ENCODE peak calls at places on chromosome 12, in four cellular contexts. D is lung, I is A673, S is neural progenitor cell. C is an unnamed sample. For H3K4me1 and H3K9me3, the result is how much of the 10 kb centered on the place peaks cover.

GRCh38 chr12:120470150-120470817 is 736 bp upstream of the SRSF9 start:
- DNase-seq in D (no peak), I (peak), S (peak), C (no peak)

GRCh38 chr12:91636721-91637120 is 454.1 kb upstream of the DCN start:
- DNase-seq in D (no peak), I (no peak), S (no peak), C (no peak)

GRCh38 chr12:104508752-104509446 is 52.2 kb downstream of the CHST11 start:
- DNase-seq in D (no peak), I (no peak), S (no peak), C (no peak)

GRCh38 chr12:43158126-43158525 is 393.9 kb downstream of the ADAMTS20 start:
- DNase-seq in D (no peak), I (no peak), S (no peak), C (no peak)

GRCh38 chr12:96208801-96209534 is 14.8 kb downstream of the ELK3 start:
- DNase-seq in D (no peak), I (no peak), S (no peak), C (no peak)

GRCh38 chr12:1828863-1829262 is 8.5 kb downstream of the LRTM2 start:
- DNase-seq in D (no peak), I (no peak), S (no peak), C (no peak)

GRCh38 chr12:29158364-29158763 is 9.3 kb downstream of the FAR2 start:
- DNase-seq in D (no peak), I (no peak), S (no peak), C (no peak)

GRCh38 chr12:82650627-82651337 is 35.9 kb upstream of the TMTC2 start:
- DNase-seq in D (no peak), I (peak), S (no peak), C (peak)

GRCh38 chr12:66861157-66861750 is 182.4 kb upstream of the GRIP1 start:
- DNase-seq in D (peak), I (peak), S (peak), C (peak)

GRCh38 chr12:104604070-104604994 is 147.6 kb downstream of the CHST11 start:
- DNase-seq in D (peak), I (peak), S (no peak), C (peak)

GRCh38 chr12:10641735-10642500 is 28.5 kb upstream of the MAGOHB start:
- DNase-seq in D (no peak), I (no peak), S (no peak), C (no peak)

GRCh38 chr12:78359530-78359929 is 505.0 kb upstream of the SYT1 start:
- DNase-seq in D (no peak), I (no peak), S (no peak), C (no peak)

GRCh38 chr12:12376636-12377448 is 20.0 kb downstream of the BORCS5 start:
- DNase-seq in D (no peak), I (peak), S (peak), C (no peak)

GRCh38 chr12:112163471-112164325 is 38.3 kb downstream of the TRAFD1 start:
- DNase-seq in D (no peak), I (no peak), S (no peak), C (no peak)

GRCh38 chr12:84862190-84862589 is 50.4 kb downstream of the SLC6A15 start:
- DNase-seq in D (no peak), I (no peak), S (no peak), C (no peak)

GRCh38 chr12:77943466-77943865 is 112.8 kb downstream of the NAV3 start:
- DNase-seq in D (no peak), I (peak), S (no peak), C (no peak)

GRCh38 chr12:95218164-95218851 is 701 bp downstream of the VEZT start:
- DNase-seq in D (no peak), I (peak), S (no peak), C (no peak)

GRCh38 chr12:85627584-85627983 is 208.6 kb downstream of the RASSF9 start:
- DNase-seq in D (no peak), I (peak), S (no peak), C (no peak)

GRCh38 chr12:15928345-15928744 is 17.2 kb downstream of the DERA start:
- DNase-seq in D (no peak), I (no peak), S (no peak), C (no peak)

GRCh38 chr12:32002848-32003493 is 43.8 kb downstream of the RESF1 start:
- DNase-seq in D (no peak), I (no peak), S (no peak), C (no peak)

GRCh38 chr12:52860102-52860838 is 11.5 kb upstream of the KRT78 start:
- DNase-seq in D (no peak), I (peak), S (no peak), C (no peak)

GRCh38 chr12:5345534-5345933 is 86.4 kb upstream of the NTF3 start:
- DNase-seq in D (no peak), I (no peak), S (no peak), C (no peak)

GRCh38 chr12:25458047-25458552 is 95.0 kb downstream of the LMNTD1 start:
- DNase-seq in D (no peak), I (peak), S (no peak), C (no peak)

GRCh38 chr12:67474934-67475620 is 173.5 kb upstream of the DYRK2 start:
- DNase-seq in D (no peak), I (no peak), S (no peak), C (no peak)

GRCh38 chr12:46452061-46452615 is 79.6 kb upstream of the SLC38A2 start:
- DNase-seq in D (no peak), I (no peak), S (no peak), C (no peak)

GRCh38 chr12:110766311-110767154 is 23.8 kb upstream of the PPP1CC start:
- DNase-seq in D (no peak), I (peak), S (no peak), C (no peak)

GRCh38 chr12:108649126-108649525 is 15.4 kb upstream of the SELPLG start:
- DNase-seq in D (no peak), I (no peak), S (no peak), C (no peak)

GRCh38 chr12:4829793-4830162 is 79.9 kb upstream of the KCNA1 start:
- DNase-seq in D (no peak), I (peak), S (no peak), C (no peak)

GRCh38 chr12:81176796-81177195 is 98.9 kb downstream of the ACSS3 start:
- DNase-seq in D (no peak), I (no peak), S (no peak), C (no peak)

GRCh38 chr12:12582895-12583303 is 20.2 kb upstream of the DUSP16 start:
- DNase-seq in D (peak), I (no peak), S (no peak), C (no peak)

GRCh38 chr12:24080465-24080864 is 131.0 kb upstream of the SOX5 start:
- DNase-seq in D (no peak), I (no peak), S (no peak), C (no peak)
- H3K4me1 ChIP-seq in D (under half), I (under half), S (half or more), C (under half)

GRCh38 chr12:41509655-41510054 is 321.5 kb downstream of the PDZRN4 start:
- DNase-seq in D (no peak), I (peak), S (no peak), C (no peak)
- TF ChIP-seq CTCF in D (no peak), I (no peak), S (no peak), C (no peak)

GRCh38 chr12:34342048-34342447 is 319.8 kb downstream of the ALG10 start:
- DNase-seq in D (no peak), I (no peak), S (no peak), C (no peak)
- H3K9me3 ChIP-seq in D (half or more), I (under half), S (under half), C (under half)

DNA sequence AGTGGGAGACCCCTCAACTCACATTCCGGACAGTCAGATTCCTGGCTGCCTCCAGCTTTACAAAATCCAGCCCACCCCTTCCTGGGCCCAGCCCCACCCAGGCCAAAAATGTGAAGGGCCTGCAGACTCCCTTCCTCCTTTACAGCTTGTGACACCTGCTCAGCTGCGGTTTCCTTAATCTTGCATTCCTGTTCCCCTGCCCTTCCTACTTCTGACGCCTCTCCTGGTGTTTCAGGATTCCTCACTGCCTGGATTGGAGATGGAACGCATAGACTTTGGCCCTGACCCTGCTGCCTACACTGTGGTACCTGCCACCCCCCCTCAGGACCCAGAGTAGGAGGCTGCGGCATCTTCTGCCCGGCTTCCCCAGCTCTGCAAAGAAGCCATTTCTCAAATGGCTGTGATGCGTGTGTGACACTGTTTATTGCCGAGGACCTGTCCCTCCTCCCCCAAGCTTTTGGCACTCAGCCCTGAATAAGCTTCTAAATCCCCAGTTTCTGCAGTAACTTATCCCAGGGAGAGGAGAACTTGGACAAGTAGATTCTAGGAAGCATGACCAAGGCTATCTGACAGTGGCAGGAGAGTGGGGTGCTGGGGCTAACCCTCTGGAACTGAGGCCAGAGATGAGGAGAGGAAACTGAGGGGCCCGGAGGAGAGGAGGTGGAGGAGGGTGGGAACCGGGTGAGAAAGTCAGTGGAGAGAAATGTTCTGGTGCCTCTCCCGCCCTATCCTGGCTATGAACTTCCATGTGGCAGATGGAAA is 24.9 kb upstream of the BCDIN3D start:
- DNase-seq in D (peak), I (no peak), S (no peak), C (no peak)
- H3K4me1 ChIP-seq in D (under half), I (under half), S (under half), C (under half)

GRCh38 chr12:14896477-14897184 is 11.0 kb upstream of the MGP start:
- DNase-seq in D (no peak), I (peak), S (no peak), C (no peak)

GRCh38 chr12:14893471-14894250 is 8.0 kb upstream of the MGP start:
- DNase-seq in D (no peak), I (peak), S (no peak), C (no peak)

GRCh38 chr12:14892726-14893442 is 7.2 kb upstream of the MGP start:
- DNase-seq in D (no peak), I (peak), S (peak), C (no peak)
- TF ChIP-seq CTCF in D (no peak), I (peak), S (peak), C (peak)

DNA sequence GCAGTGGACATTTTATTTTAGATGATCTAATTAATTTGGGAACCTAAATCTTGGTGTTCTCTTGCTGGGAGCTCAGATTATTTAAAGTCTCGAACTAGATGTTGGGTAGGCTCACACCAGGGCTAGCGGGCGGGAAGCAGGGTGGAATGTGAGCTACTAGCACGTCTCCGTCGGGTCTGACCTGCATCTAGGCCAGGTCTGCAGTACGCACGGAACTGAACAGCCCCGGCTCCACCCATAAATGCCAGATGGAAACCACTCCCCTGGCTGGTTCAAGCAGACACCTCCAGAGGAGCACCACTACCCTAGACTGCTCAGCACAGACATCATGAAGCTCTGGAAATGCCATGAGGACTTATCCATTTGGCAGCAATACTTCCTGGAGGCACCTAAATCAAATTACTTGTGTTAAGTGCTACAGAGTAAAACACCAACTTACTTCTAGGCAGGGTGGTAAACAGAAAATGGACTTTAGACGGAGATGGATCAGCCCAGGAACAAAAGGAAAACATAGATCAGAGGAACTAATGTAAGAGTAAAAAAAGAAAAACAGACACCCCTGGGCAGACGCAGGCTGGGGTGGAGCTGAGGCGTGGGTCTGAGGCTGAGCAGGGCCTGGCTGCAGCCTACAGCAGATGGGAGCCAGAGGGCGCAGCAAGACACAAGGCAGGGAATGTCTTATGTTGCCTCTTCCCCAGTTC is 10.2 kb downstream of the ZNF605 start:
- DNase-seq in D (no peak), I (no peak), S (no peak), C (no peak)
- H3K9me3 ChIP-seq in D (half or more), I (under half), S (under half), C (half or more)

GRCh38 chr12:93745304-93745703 is 68.1 kb downstream of the CRADD start:
- DNase-seq in D (no peak), I (no peak), S (no peak), C (no peak)
- H3K4me1 ChIP-seq in D (under half), I (under half), S (under half), C (half or more)

GRCh38 chr12:130770413-130771028 is 54.4 kb upstream of the RIMBP2 start:
- DNase-seq in D (no peak), I (no peak), S (no peak), C (no peak)
- TF ChIP-seq CTCF in D (no peak), I (no peak), S (no peak), C (no peak)

GRCh38 chr12:34386621-34387255 is 364.4 kb downstream of the ALG10 start:
- DNase-seq in D (no peak), I (no peak), S (no peak), C (no peak)
- H3K9me3 ChIP-seq in D (half or more), I (under half), S (under half), C (under half)

DNA sequence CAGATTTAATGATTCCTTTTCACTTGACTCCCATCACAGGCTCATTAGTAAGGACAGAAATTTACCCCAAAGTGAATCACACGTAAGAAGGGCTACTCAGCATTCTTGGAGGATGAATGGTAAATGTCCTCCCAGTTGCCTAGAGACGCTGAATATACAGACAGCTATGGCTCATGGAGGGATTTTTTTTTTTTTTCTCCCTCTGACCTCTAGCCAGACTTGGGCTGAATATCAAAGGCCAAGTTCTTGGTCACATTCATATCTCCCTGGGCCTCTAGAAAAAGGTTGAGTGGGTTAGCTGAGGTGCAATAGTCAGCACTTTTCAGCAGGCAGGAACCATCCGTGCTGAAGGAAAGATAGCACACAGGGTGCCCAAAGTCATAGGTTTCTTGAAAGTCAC is 77.5 kb downstream of the PHLDA1 start:
- DNase-seq in D (no peak), I (peak), S (no peak), C (no peak)
- H3K4me1 ChIP-seq in D (under half), I (under half), S (under half), C (under half)

C was measured in left ventricle myocardium inferior.